ENCODE peak calls at places on chromosomes 4 and X, in five cellular contexts. O, V, J, Q and D are unnamed samples.

GRCh38 chrX:101462892-101463291 is 22.4 kb upstream of the ARMCX4 start:
- DNase-seq in O (peak; percentile 10), V (peak; percentile 32), Q (no peak), J (peak; percentile 55), D (no peak)

GRCh38 chr4:113601636-113602035 is 159.9 kb downstream of the CAMK2D start:
- DNase-seq in V (no peak), O (no peak), J (no peak), Q (no peak), D (no peak)

GRCh38 chrX:79161655-79162054 is 17.2 kb downstream of the GPR174 start:
- DNase-seq in J (no peak), V (no peak), Q (peak; percentile 32), O (no peak), D (peak; percentile 63)

GRCh38 chrX:101602077-101602476 is 15.7 kb downstream of the ARMCX6 start:
- DNase-seq in J (no peak), Q (no peak), O (peak; percentile 52), V (peak; percentile 12), D (no peak)

GRCh38 chr4:73740353-73740778 is at the start of gene CXCL8:
- DNase-seq in J (peak; percentile 74), V (peak; percentile 91), O (peak; percentile 67), Q (no peak), D (peak; percentile 54)

GRCh38 chr4:53019485-53020382 is 157.6 kb downstream of the RASL11B start:
- DNase-seq in O (peak; percentile 59), Q (no peak), V (peak; percentile 79), J (no peak), D (no peak)

GRCh38 chrX:100812216-100813158 is 7.7 kb upstream of the CSTF2 start:
- DNase-seq in Q (no peak), J (no peak), O (no peak), V (peak; percentile 28), D (no peak)

GRCh38 chrX:41603591-41603990 is 85.2 kb upstream of the GPR34 start:
- DNase-seq in O (no peak), V (no peak), Q (no peak), J (no peak), D (no peak)

GRCh38 chrX:21779095-21779494 is 21.2 kb upstream of the SMPX start:
- DNase-seq in V (no peak), O (no peak), J (no peak), Q (no peak), D (no peak)

GRCh38 chr4:8009710-8010534 is 70.3 kb upstream of the AFAP1 start:
- DNase-seq in O (peak; percentile 43), J (peak; percentile 77), V (no peak), Q (no peak), D (no peak)

GRCh38 chr4:7753271-7753670 is 186.4 kb downstream of the AFAP1 start:
- DNase-seq in Q (no peak), J (no peak), V (no peak), O (no peak), D (no peak)

GRCh38 chr4:107825072-107825789 is 499 bp downstream of the SGMS2 start:
- DNase-seq in Q (no peak), J (peak; percentile 31), O (peak; percentile 90), V (peak; percentile 65), D (peak; percentile 19)

GRCh38 chrX:19440713-19441112 is 74.6 kb downstream of the MAP3K15 start:
- DNase-seq in J (no peak), Q (no peak), O (peak; percentile 68), V (peak; percentile 82), D (no peak)

GRCh38 chr4:188015025-188015778 is 19.6 kb downstream of the ZFP42 start:
- DNase-seq in V (peak; percentile 11), J (no peak), O (no peak), Q (no peak), D (no peak)

GRCh38 chr4:122364700-122365404 is 14.0 kb upstream of the ADAD1 start:
- DNase-seq in Q (no peak), O (no peak), J (no peak), V (no peak), D (no peak)

GRCh38 chrX:118536687-118537461 is 41.3 kb downstream of the DOCK11 start:
- DNase-seq in J (no peak), O (no peak), V (peak; percentile 61), Q (peak; percentile 21), D (no peak)

GRCh38 chr4:185920171-185920570 is 108.2 kb upstream of the SORBS2 start:
- DNase-seq in V (no peak), J (no peak), O (no peak), Q (no peak), D (no peak)

GRCh38 chr4:109801099-109801789 is 555 bp downstream of the CFI start:
- DNase-seq in J (no peak), Q (no peak), O (no peak), V (peak; percentile 14), D (no peak)

GRCh38 chr4:16417198-16417597 is 190.9 kb upstream of the TAPT1 start:
- DNase-seq in V (no peak), Q (no peak), J (no peak), O (no peak), D (no peak)

GRCh38 chr4:45350438-45350837 is 624.1 kb upstream of the GNPDA2 start:
- DNase-seq in J (no peak), V (peak; percentile 56), Q (no peak), O (no peak), D (no peak)

GRCh38 chrX:97751735-97752134 is 868.0 kb downstream of the RPA4 start:
- DNase-seq in J (no peak), Q (no peak), V (no peak), O (no peak), D (no peak)

GRCh38 chr4:102774254-102774653 is 13.5 kb upstream of the MANBA start:
- DNase-seq in Q (no peak), J (no peak), O (no peak), V (no peak), D (no peak)

GRCh38 chr4:150244600-150244999 is 166.4 kb downstream of the DCLK2 start:
- DNase-seq in O (peak; percentile 86), V (peak; percentile 62), Q (no peak), J (peak; percentile 77), D (no peak)